ENCODE peak calls at places on chromosomes 12 and 14, in five cellular contexts. Y is stomach, E is HCT116, Q is upper lobe of left lung, W is transverse colon. L is an unnamed sample.

GRCh38 chr12:76623929-76624328 is 64.4 kb upstream of the OSBPL8 start:
- DNase-seq in Y (no peak), E (peak), Q (no peak), W (peak), L (no peak)

GRCh38 chr12:27193106-27193505 is 51.0 kb upstream of the STK38L start:
- DNase-seq in Y (no peak), E (no peak), Q (no peak), W (no peak), L (no peak)

GRCh38 chr12:123387508-123388217 is 3.7 kb downstream of the KMT5A start:
- DNase-seq in Y (no peak), E (no peak), Q (no peak), W (no peak), L (no peak)

GRCh38 chr14:77660754-77661153 is 44.3 kb upstream of the SPTLC2 start:
- DNase-seq in Y (no peak), E (no peak), Q (no peak), W (no peak), L (no peak)

GRCh38 chr14:53127151-53127550 is 26.0 kb downstream of the DDHD1 start:
- DNase-seq in Y (no peak), E (no peak), Q (no peak), W (no peak), L (no peak)

GRCh38 chr14:81296263-81296923 is 75.6 kb upstream of the GTF2A1 start:
- DNase-seq in Y (no peak), E (no peak), Q (no peak), W (no peak), L (no peak)

GRCh38 chr12:116406529-116406928 is 129.0 kb upstream of the MED13L start:
- DNase-seq in Y (peak), E (peak), Q (no peak), W (peak), L (peak)

GRCh38 chr12:62604856-62605255 is 138.2 kb downstream of the MON2 start:
- DNase-seq in Y (no peak), E (no peak), Q (no peak), W (no peak), L (no peak)

GRCh38 chr14:67170706-67171105 is 18.5 kb upstream of the GARIN2 start:
- DNase-seq in Y (no peak), E (no peak), Q (no peak), W (no peak), L (no peak)

GRCh38 chr12:12899530-12900380 is 8.4 kb downstream of the GPRC5A start:
- DNase-seq in Y (no peak), E (no peak), Q (no peak), W (no peak), L (peak)
- H3K4me3 ChIP-seq in Y (no peak), E (peak), Q (no peak), W (no peak), L (no peak)

DNA sequence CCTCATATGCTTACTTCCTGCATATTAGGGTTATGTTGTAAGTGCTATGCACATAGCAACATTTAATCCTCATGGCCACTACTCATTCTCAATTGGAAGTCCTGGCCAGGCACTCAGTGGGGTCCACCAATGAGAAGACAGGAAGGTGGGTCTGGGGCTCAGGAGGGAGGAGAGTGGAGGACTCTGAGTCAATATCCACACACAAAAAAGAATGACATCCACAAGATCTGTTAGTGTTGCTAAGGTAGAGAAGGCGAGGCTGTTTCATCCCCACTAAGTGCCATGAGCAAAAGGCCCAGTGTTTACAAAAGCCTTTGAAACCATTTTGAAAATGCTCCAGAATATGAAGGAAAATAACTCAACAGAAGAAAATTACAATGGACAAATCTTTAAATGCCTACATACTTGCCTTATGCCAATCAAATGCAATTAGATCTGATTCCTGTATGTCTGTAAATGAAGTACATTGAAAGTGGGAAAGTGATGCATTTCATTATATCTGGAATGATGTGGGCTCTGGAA is 54.0 kb downstream of the EID3 start:
- DNase-seq in Y (no peak), E (no peak), Q (no peak), W (no peak), L (peak)
- TF ChIP-seq POLR2AphosphoS5 in Y (no peak), E (no peak), Q (no peak), W (no peak), L (no peak)

DNA sequence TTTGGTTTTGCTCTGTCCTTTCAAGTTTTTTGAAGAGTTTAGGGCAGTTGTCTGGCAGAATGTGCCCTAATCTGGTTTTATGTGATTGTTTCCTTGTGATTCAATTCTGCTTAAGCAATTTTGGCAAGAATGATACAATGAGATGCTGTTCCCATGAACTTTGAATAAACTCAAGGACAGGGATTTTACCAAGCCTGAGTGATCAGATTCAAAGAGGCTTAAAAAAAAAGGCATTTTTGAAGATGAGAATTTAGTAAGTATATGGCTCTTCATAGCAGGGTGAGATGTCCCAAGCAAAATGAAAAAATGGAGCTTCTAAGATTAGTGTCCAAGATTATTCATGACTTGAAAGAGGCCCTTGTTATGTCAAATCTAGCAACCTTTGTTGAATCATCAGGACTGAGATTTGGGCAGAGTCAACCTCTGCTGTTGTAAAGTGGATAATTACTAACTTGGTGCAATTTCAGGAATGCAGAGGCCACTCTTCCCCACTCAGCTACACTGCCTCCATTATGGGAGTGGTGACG is 180.6 kb upstream of the NUDT4 start:
- DNase-seq in Y (no peak), E (no peak), Q (no peak), W (no peak), L (no peak)
- H3K4me3 ChIP-seq in Y (no peak), E (no peak), Q (no peak), W (no peak), L (no peak)

DNA sequence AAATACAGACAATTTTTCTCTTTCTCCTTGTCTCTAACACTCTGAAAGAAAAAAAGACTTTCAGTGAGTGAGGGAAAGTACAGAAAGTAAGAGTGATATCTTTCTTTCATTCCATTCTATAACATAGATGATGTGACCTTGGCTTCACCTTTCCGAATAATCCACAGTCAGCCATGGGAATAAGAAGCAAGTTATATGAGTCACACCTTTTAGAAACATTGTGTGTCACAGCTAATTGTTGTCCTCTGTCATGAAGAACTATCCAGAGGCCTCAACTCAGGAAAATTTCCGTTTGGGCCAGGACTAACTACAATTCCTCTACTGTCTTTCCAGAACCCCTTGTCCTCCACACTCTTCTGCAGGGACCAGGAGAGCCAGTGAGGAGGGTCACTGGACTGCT is 209.7 kb upstream of the FAR2 start:
- DNase-seq in Y (no peak), E (no peak), Q (no peak), W (no peak), L (no peak)
- TF ChIP-seq POLR2AphosphoS5 in Y (no peak), E (no peak), Q (no peak), W (no peak), L (no peak)

GRCh38 chr12:110109037-110109836 is 14.9 kb upstream of the IFT81 start:
- DNase-seq in Y (peak), E (no peak), Q (no peak), W (peak), L (peak)
- H3K4me3 ChIP-seq in Y (no peak), E (no peak), Q (no peak), W (no peak), L (peak)

GRCh38 chr12:94062796-94063635 is 85.4 kb upstream of the PLXNC1 start:
- DNase-seq in Y (peak), E (no peak), Q (no peak), W (peak), L (no peak)

GRCh38 chr12:94057262-94058151 is 90.9 kb upstream of the PLXNC1 start:
- DNase-seq in Y (no peak), E (no peak), Q (no peak), W (no peak), L (no peak)

GRCh38 chr12:94059394-94060368 is 88.7 kb upstream of the PLXNC1 start:
- DNase-seq in Y (peak), E (no peak), Q (no peak), W (no peak), L (no peak)

GRCh38 chr12:94056419-94057158 is 91.8 kb upstream of the PLXNC1 start:
- DNase-seq in Y (no peak), E (no peak), Q (no peak), W (no peak), L (no peak)

DNA sequence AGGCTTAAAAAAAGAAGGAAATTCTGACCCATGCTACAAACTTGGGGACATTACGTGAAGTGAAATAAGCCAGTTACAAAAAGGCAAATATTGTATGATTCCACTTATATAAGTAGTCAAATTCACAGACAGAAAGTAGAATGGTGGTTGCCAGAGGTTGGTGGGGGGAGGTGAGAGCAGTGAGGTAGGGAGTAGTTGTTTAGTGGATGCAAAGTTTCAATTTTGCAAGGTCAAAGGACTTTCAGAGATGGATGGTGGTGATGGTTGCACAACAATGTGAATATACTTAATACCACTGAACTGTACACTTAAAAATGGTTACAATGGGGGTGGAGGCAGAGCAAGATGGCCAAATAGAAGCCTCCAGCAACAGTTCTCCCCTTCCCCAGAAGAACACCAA is 86.2 kb upstream of the PLXNC1 start:
- DNase-seq in Y (no peak), E (no peak), Q (no peak), W (no peak), L (no peak)
- TF ChIP-seq POLR2AphosphoS5 in Y (no peak), E (no peak), Q (no peak), W (no peak), L (no peak)

L was measured in sigmoid colon.